ENCODE peak calls at places on chromosome 22, in five cellular contexts. One of them, this sample, is unnamed.

GRCh38 chr22:42610211-42610610 is 4.5 kb downstream of the POLDIP3 start:
- DNase-seq in fibroblast of pulmonary artery: peak; percentile 53
- DNase-seq in stomach: peak; percentile 72
- DNase-seq in activated gamma-delta T cell treated with anti-CD3 and anti-CD28 coated beads, Interleukin-2, amount 50 U/mL, for 16 hours: no peak
- DNase-seq in mesenchymal stem cell: no peak
- DNase-seq in this sample: no peak

GRCh38 chr22:43273902-43274484 is 69.2 kb downstream of the SCUBE1 start:
- DNase-seq in fibroblast of pulmonary artery: peak; percentile 71
- DNase-seq in mesenchymal stem cell: peak; percentile 71
- DNase-seq in activated gamma-delta T cell treated with anti-CD3 and anti-CD28 coated beads, Interleukin-2, amount 50 U/mL, for 16 hours: peak; percentile 24
- DNase-seq in stomach: peak; percentile 47
- DNase-seq in this sample: peak; percentile 87

GRCh38 chr22:46422896-46423295 is 87.4 kb downstream of the TRMU start:
- DNase-seq in stomach: peak; percentile 39
- DNase-seq in fibroblast of pulmonary artery: no peak
- DNase-seq in activated gamma-delta T cell treated with anti-CD3 and anti-CD28 coated beads, Interleukin-2, amount 50 U/mL, for 16 hours: no peak
- DNase-seq in mesenchymal stem cell: no peak
- DNase-seq in this sample: no peak

GRCh38 chr22:40449676-40450035 is 79.3 kb downstream of the SGSM3 start:
- DNase-seq in fibroblast of pulmonary artery: peak; percentile 58
- DNase-seq in mesenchymal stem cell: peak; percentile 10
- DNase-seq in stomach: no peak
- DNase-seq in activated gamma-delta T cell treated with anti-CD3 and anti-CD28 coated beads, Interleukin-2, amount 50 U/mL, for 16 hours: no peak
- DNase-seq in this sample: peak; percentile 67

GRCh38 chr22:48824673-48825651 is 1002.7 kb downstream of the BRD1 start:
- DNase-seq in mesenchymal stem cell: no peak
- DNase-seq in activated gamma-delta T cell treated with anti-CD3 and anti-CD28 coated beads, Interleukin-2, amount 50 U/mL, for 16 hours: no peak
- DNase-seq in fibroblast of pulmonary artery: no peak
- DNase-seq in stomach: no peak
- DNase-seq in this sample: no peak

GRCh38 chr22:25161916-25162530 is 37.6 kb upstream of the CRYBB3 start:
- DNase-seq in activated gamma-delta T cell treated with anti-CD3 and anti-CD28 coated beads, Interleukin-2, amount 50 U/mL, for 16 hours: no peak
- DNase-seq in mesenchymal stem cell: no peak
- DNase-seq in stomach: no peak
- DNase-seq in fibroblast of pulmonary artery: no peak
- DNase-seq in this sample: no peak

GRCh38 chr22:29559853-29560252 is 6.3 kb upstream of the THOC5 start:
- DNase-seq in activated gamma-delta T cell treated with anti-CD3 and anti-CD28 coated beads, Interleukin-2, amount 50 U/mL, for 16 hours: no peak
- DNase-seq in stomach: no peak
- DNase-seq in fibroblast of pulmonary artery: no peak
- DNase-seq in mesenchymal stem cell: no peak
- DNase-seq in this sample: no peak

GRCh38 chr22:35719212-35719869 is 1.7 kb downstream of the APOL5 start:
- DNase-seq in mesenchymal stem cell: no peak
- DNase-seq in fibroblast of pulmonary artery: no peak
- DNase-seq in activated gamma-delta T cell treated with anti-CD3 and anti-CD28 coated beads, Interleukin-2, amount 50 U/mL, for 16 hours: no peak
- DNase-seq in stomach: no peak
- DNase-seq in this sample: no peak

GRCh38 chr22:46714550-46714949 is 23.5 kb downstream of the CERK start:
- DNase-seq in activated gamma-delta T cell treated with anti-CD3 and anti-CD28 coated beads, Interleukin-2, amount 50 U/mL, for 16 hours: no peak
- DNase-seq in stomach: no peak
- DNase-seq in mesenchymal stem cell: peak; percentile 59
- DNase-seq in fibroblast of pulmonary artery: peak; percentile 68
- DNase-seq in this sample: peak; percentile 29